ENCODE peak calls at places on chromosomes 1 and 21, in ten cellular contexts. R is cardiac muscle cell; W is prostate gland; D is effector memory CD4-positive, alpha-beta T cell; I is mesendoderm; J is neuronal stem cell; X is thoracic aorta; K is small intestine; S is CD8-positive, alpha-beta memory T cell; A is spleen. F is an unnamed sample.

GRCh38 chr1:15833069-15833679 is 14.3 kb upstream of the SPEN start:
- DNase-seq in W (peak; percentile 81), R (no peak), D (peak; percentile 57), I (no peak), X (no peak), K (peak; percentile 57), A (peak; percentile 86), S (peak; percentile 50), J (no peak), F (peak; percentile 54)

GRCh38 chr1:111603979-111604378 is 15.6 kb upstream of the RAP1A start:
- DNase-seq in A (peak; percentile 89), I (no peak), R (no peak), X (no peak), W (no peak), J (no peak), D (peak; percentile 56), K (peak; percentile 69), S (peak; percentile 79), F (peak; percentile 85)

GRCh38 chr1:96533820-96534219 is 187.8 kb upstream of the PTBP2 start:
- DNase-seq in W (no peak), A (no peak), S (no peak), K (no peak), J (no peak), D (no peak), I (no peak), R (no peak), X (no peak), F (no peak)

GRCh38 chr1:116310172-116310571 is 62.9 kb upstream of the ATP1A1 start:
- DNase-seq in X (no peak), J (no peak), K (no peak), S (no peak), W (no peak), D (no peak), A (no peak), I (no peak), R (peak; percentile 66), F (no peak)

GRCh38 chr21:25563399-25564116 is 43.7 kb downstream of the MRPL39 start:
- DNase-seq in X (no peak), R (peak; percentile 58), W (no peak), A (no peak), I (no peak), S (peak; percentile 45), D (peak; percentile 30), J (no peak), K (peak; percentile 19), F (peak; percentile 46)

GRCh38 chr1:57770772-57771171 is 346.9 kb upstream of the DAB1 start:
- DNase-seq in W (no peak), I (peak; percentile 61), S (no peak), X (no peak), A (no peak), R (peak; percentile 4), J (no peak), D (no peak), K (no peak), F (no peak)

GRCh38 chr1:156873659-156874058 is 13.0 kb downstream of the NTRK1 start:
- DNase-seq in X (no peak), A (no peak), S (no peak), I (no peak), W (no peak), K (no peak), J (no peak), R (no peak), D (no peak), F (no peak)

GRCh38 chr21:26837539-26837938 is 7.7 kb downstream of the ADAMTS1 start:
- DNase-seq in A (no peak), D (no peak), R (peak; percentile 32), J (no peak), X (no peak), K (no peak), I (peak; percentile 43), S (no peak), W (no peak), F (no peak)

GRCh38 chr21:35256468-35256988 is 207.4 kb upstream of the RUNX1 start:
- DNase-seq in X (peak; percentile 75), K (peak; percentile 87), R (peak; percentile 99), D (no peak), J (peak; percentile 17), A (no peak), S (no peak), W (peak; percentile 87), I (peak; percentile 67), F (no peak)

GRCh38 chr1:201637282-201638076 is 98.6 kb downstream of the NAV1 start:
- DNase-seq in I (no peak), A (no peak), W (no peak), K (no peak), X (no peak), R (peak; percentile 57), J (no peak), S (no peak), D (no peak), F (no peak)
- H3K4me1 ChIP-seq in I (peaks cover 7% of the 10 kb centered on the region), A (no peaks in the 10 kb centered on the region), W (no peaks in the 10 kb centered on the region), K (peaks cover 2% of the 10 kb centered on the region), X (peaks cover 9% of the 10 kb centered on the region), R (peaks cover 35% of the 10 kb centered on the region), J (peaks cover 21% of the 10 kb centered on the region), S (no peaks in the 10 kb centered on the region), D (no peaks in the 10 kb centered on the region), F (no peaks in the 10 kb centered on the region)

GRCh38 chr1:1433804-1434130 is 1.7 kb upstream of the VWA1 start:
- DNase-seq in D (no peak), J (no peak), I (peak; percentile 84), A (no peak), W (no peak), R (peak; percentile 76), K (no peak), S (no peak), X (no peak), F (no peak)

GRCh38 chr1:1434131-1434811 is 1.2 kb upstream of the VWA1 start:
- DNase-seq in K (no peak), S (no peak), R (peak; percentile 72), I (peak; percentile 91), D (no peak), J (no peak), X (no peak), W (peak; percentile 67), A (peak; percentile 74), F (no peak)

GRCh38 chr1:1435094-1435903 is at the start of gene VWA1:
- DNase-seq in K (peak; percentile 44), R (peak; percentile 80), A (peak; percentile 86), S (peak; percentile 46), D (peak; percentile 30), W (peak; percentile 80), I (peak; percentile 72), J (no peak), X (no peak), F (peak; percentile 42)

GRCh38 chr1:1435911-1436633 is 582 bp downstream of the VWA1 start:
- DNase-seq in W (no peak), A (peak; percentile 65), D (no peak), I (no peak), K (no peak), J (no peak), R (no peak), S (no peak), X (no peak), F (no peak)

GRCh38 chr1:1434812-1435093 is 737 bp upstream of the VWA1 start:
- DNase-seq in D (no peak), J (no peak), S (no peak), R (no peak), X (no peak), A (no peak), K (no peak), W (no peak), I (no peak), F (no peak)
- H3K4me3 ChIP-seq in D (no peak overlapping the region), J (peak overlapping the region; percentile 30), S (no peak overlapping the region), R (no peak overlapping the region), X (peak overlapping the region; percentile 69), A (no peak overlapping the region), K (no peak overlapping the region), W (peak overlapping the region; percentile 65), I (no peak overlapping the region), F (no peak overlapping the region)

GRCh38 chr21:37463083-37463780 is 96.7 kb downstream of the DYRK1A start:
- DNase-seq in W (no peak), A (no peak), I (peak; percentile 61), J (no peak), S (peak; percentile 31), D (no peak), X (no peak), R (peak; percentile 73), K (peak; percentile 70), F (peak; percentile 40)
- H3K4me1 ChIP-seq in W (peaks cover 13% of the 10 kb centered on the region), A (peaks cover 99% of the 10 kb centered on the region), I (peaks cover 8% of the 10 kb centered on the region), J (peaks cover 10% of the 10 kb centered on the region), S (peaks cover 45% of the 10 kb centered on the region), D (peaks cover 14% of the 10 kb centered on the region), X (peaks cover 32% of the 10 kb centered on the region), R (peaks cover 46% of the 10 kb centered on the region), K (peaks cover 11% of the 10 kb centered on the region), F (peaks cover 65% of the 10 kb centered on the region)

GRCh38 chr1:243268284-243268653 is 12.4 kb downstream of the SDCCAG8 start:
- DNase-seq in W (no peak), I (no peak), R (peak; percentile 90), S (no peak), A (no peak), J (no peak), K (no peak), X (no peak), D (no peak), F (no peak)
- H3K4me3 ChIP-seq in W (no peak overlapping the region), I (no peak overlapping the region), R (no peak overlapping the region), S (no peak overlapping the region), A (no peak overlapping the region), J (no peak overlapping the region), K (no peak overlapping the region), X (peak overlapping the region; percentile 50), D (no peak overlapping the region), F (no peak overlapping the region)

GRCh38 chr1:43586136-43586726 is 55.5 kb downstream of the PTPRF start:
- DNase-seq in X (no peak), R (no peak), A (no peak), I (no peak), J (no peak), D (no peak), S (no peak), W (peak; percentile 52), K (no peak), F (no peak)
- H3K4me1 ChIP-seq in X (no peaks in the 10 kb centered on the region), R (no peaks in the 10 kb centered on the region), A (no peaks in the 10 kb centered on the region), I (no peaks in the 10 kb centered on the region), J (peaks cover 7% of the 10 kb centered on the region), D (no peaks in the 10 kb centered on the region), S (no peaks in the 10 kb centered on the region), W (no peaks in the 10 kb centered on the region), K (peaks cover 15% of the 10 kb centered on the region), F (no peaks in the 10 kb centered on the region)

DNA sequence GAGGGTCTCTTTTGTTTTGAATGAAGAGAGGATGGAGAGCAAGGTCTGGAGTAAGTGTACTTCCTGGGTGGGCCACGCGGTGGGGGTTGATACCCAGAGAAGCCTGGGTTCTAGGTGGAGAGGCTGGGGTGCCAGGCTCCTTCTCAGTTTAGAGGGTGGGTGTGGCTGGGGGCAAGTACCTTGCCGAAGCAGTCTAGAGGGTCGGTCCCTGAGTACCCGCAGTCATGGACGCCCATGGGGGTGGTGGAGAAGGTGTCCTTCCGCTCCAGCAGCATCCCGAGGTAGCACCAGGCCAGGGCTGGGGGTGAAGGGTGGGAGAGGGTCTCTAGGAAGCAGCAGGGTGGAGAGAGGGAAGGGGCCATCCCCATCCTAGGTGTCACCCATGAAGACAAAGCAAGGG is 14.3 kb downstream of the TTC22 start:
- DNase-seq in K (no peak), R (no peak), X (no peak), A (peak; percentile 39), S (no peak), I (no peak), D (no peak), W (no peak), J (no peak), F (no peak)
- H3K4me3 ChIP-seq in K (no peak overlapping the region), R (no peak overlapping the region), X (no peak overlapping the region), A (no peak overlapping the region), S (no peak overlapping the region), I (no peak overlapping the region), D (no peak overlapping the region), W (no peak overlapping the region), J (no peak overlapping the region), F (no peak overlapping the region)